ENCODE peak calls at places on chromosome 9, in six cellular contexts. R, F, V, P, B and D are unnamed samples.

GRCh38 chr9:114117996-114118830 is 19.1 kb upstream of the KIF12 start:
- DNase-seq in R (no peak), F (no peak), V (no peak), P (no peak), B (no peak), D (peak; percentile 48)

GRCh38 chr9:129898205-129898604 is 62.9 kb downstream of the USP20 start:
- DNase-seq in R (peak; percentile 33), F (no peak), V (no peak), P (peak; percentile 39), B (peak; percentile 44), D (no peak)

GRCh38 chr9:69572611-69573010 is 99.6 kb downstream of the APBA1 start:
- DNase-seq in R (no peak), F (no peak), V (no peak), P (peak; percentile 75), B (no peak), D (no peak)

GRCh38 chr9:113609562-113610318 is 146.2 kb downstream of the RGS3 start:
- DNase-seq in R (peak; percentile 62), F (no peak), V (no peak), P (no peak), B (peak; percentile 81), D (peak; percentile 56)

GRCh38 chr9:88143179-88143578 is 4.9 kb upstream of the SPATA31C2 start:
- DNase-seq in R (no peak), F (no peak), V (no peak), P (no peak), B (no peak), D (no peak)

GRCh38 chr9:69019808-69020207 is 5.9 kb upstream of the PRKACG start:
- DNase-seq in R (no peak), F (no peak), V (peak; percentile 10), P (no peak), B (no peak), D (no peak)

GRCh38 chr9:35696520-35697215 is 6.9 kb upstream of the TPM2 start:
- DNase-seq in R (peak; percentile 38), F (peak; percentile 84), V (peak; percentile 51), P (peak; percentile 66), B (peak; percentile 89), D (peak; percentile 74)

GRCh38 chr9:95726756-95727155 is 148.7 kb upstream of the ERCC6L2 start:
- DNase-seq in R (peak; percentile 36), F (no peak), V (peak; percentile 29), P (peak; percentile 66), B (peak; percentile 74), D (peak; percentile 63)

GRCh38 chr9:31671011-31671410 is 713.4 kb upstream of the ACO1 start:
- DNase-seq in R (no peak), F (no peak), V (no peak), P (no peak), B (no peak), D (no peak)

GRCh38 chr9:4796988-4797956 is 4.5 kb downstream of the RCL1 start:
- DNase-seq in R (peak; percentile 32), F (no peak), V (peak; percentile 42), P (peak; percentile 71), B (peak; percentile 85), D (peak; percentile 32)

GRCh38 chr9:20984471-20984870 is 47.0 kb downstream of the HACD4 start:
- DNase-seq in R (no peak), F (no peak), V (no peak), P (peak; percentile 25), B (no peak), D (no peak)

GRCh38 chr9:17882801-17883200 is 303.9 kb downstream of the SH3GL2 start:
- DNase-seq in R (no peak), F (no peak), V (no peak), P (no peak), B (no peak), D (no peak)

GRCh38 chr9:91946825-91947224 is 3.2 kb downstream of the ROR2 start:
- DNase-seq in R (no peak), F (no peak), V (no peak), P (peak; percentile 23), B (no peak), D (no peak)

GRCh38 chr9:88993327-88993726 is 2.1 kb downstream of the S1PR3 start:
- DNase-seq in R (peak; percentile 57), F (no peak), V (no peak), P (no peak), B (no peak), D (peak; percentile 53)

GRCh38 chr9:89926691-89927220 is 321.9 kb downstream of the GADD45G start:
- DNase-seq in R (no peak), F (no peak), V (no peak), P (no peak), B (no peak), D (peak; percentile 51)

GRCh38 chr9:132383462-132383883 is 23.2 kb downstream of the TTF1 start:
- DNase-seq in R (no peak), F (no peak), V (no peak), P (no peak), B (no peak), D (no peak)

GRCh38 chr9:114902773-114903589 is 27.4 kb downstream of the TNFSF8 start:
- DNase-seq in R (peak; percentile 25), F (no peak), V (peak; percentile 82), P (peak; percentile 50), B (no peak), D (no peak)

GRCh38 chr9:112348993-112349333 is 15.5 kb upstream of the PTBP3 start:
- DNase-seq in R (no peak), F (no peak), V (no peak), P (peak; percentile 8), B (peak; percentile 17), D (no peak)
- H3K4me3 ChIP-seq in R (peak overlapping the region; percentile 66), F (no peak overlapping the region), V (peak overlapping the region; percentile 49), P (peak overlapping the region; percentile 80), B (peak overlapping the region; percentile 36), D (no peak overlapping the region)

DNA sequence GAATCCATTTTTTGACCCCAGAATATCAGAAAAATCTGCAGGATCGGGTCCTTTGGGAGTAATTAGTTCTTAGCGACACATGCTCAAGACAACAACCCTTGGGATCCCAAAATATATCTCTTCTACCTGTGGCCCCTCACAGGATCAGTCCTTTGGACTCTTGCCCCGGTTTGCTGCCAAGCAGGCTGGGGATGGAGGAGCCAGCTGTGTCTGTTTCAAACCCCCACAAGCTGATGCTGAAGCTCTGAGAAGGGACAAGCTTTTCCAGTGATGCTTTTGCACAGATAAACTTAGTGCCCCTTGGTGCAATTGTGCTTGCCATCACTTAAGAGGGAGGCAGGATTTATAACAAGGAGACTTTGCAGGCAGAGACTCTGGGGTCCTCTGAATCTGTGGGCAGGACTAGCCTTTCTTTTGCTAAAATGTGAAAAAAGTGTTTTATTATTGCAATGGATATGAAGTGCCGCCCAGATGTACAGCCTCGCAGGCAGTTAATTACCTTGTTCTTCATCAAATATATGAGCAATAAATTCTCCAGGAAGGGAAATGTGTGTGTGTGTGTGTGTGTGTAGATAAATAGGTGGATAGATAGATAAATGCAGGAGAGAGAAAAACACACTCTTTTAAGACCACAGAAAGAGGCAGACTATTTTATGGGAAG is 9.6 kb upstream of the LHX2 start:
- DNase-seq in R (no peak), F (no peak), V (no peak), P (no peak), B (no peak), D (no peak)
- H4K20me1 ChIP-seq in R (no peaks in the 10 kb centered on the region), F (peaks cover 40% of the 10 kb centered on the region), V (no peaks in the 10 kb centered on the region), P (no peaks in the 10 kb centered on the region), B (peaks cover 53% of the 10 kb centered on the region), D (no peaks in the 10 kb centered on the region)

DNA sequence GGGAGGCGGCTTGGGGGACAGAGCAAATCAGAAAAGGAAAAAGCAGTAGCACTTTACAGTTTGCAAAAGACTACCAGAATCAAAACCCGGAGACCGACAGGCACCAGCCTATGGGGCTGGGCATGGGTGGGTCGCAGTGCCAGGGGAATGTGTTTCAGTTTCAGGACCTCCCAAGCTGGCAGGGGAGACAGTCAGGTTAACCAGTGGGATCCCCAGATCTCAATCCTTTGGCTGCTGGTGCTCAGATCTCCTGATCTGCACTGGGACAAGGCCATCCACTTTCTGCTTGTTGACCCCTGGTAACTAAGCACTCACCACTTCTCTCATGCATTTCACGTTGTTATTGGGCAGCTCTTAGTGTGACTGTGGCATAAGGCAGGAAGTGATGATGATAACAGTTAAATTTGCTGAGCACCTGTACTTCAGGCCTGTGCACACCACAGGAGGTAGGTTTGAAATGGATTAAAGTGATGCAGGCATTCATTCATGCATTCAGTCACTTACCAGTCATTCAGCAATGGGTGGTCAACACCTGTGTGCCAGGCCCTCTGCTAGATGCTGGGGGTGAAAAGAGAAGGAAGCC is 42.2 kb upstream of the STXBP1 start:
- DNase-seq in R (peak; percentile 60), F (no peak), V (peak; percentile 84), P (peak; percentile 50), B (no peak), D (no peak)
- H3K4me1 ChIP-seq in R (peaks cover 36% of the 10 kb centered on the region), F (peaks cover 15% of the 10 kb centered on the region), V (peaks cover 14% of the 10 kb centered on the region), P (peaks cover 51% of the 10 kb centered on the region), B (peaks cover 27% of the 10 kb centered on the region), D (peaks cover 53% of the 10 kb centered on the region)

GRCh38 chr9:81069038-81069795 is 620.1 kb downstream of the TLE1 start:
- DNase-seq in R (no peak), F (no peak), V (no peak), P (no peak), B (no peak), D (no peak)
- H3K4me3 ChIP-seq in R (no peak overlapping the region), F (no peak overlapping the region), V (no peak overlapping the region), P (no peak overlapping the region), B (no peak overlapping the region), D (no peak overlapping the region)

GRCh38 chr9:136543280-136543679 is 2.6 kb downstream of the NOTCH1 start:
- DNase-seq in R (no peak), F (no peak), V (no peak), P (no peak), B (no peak), D (no peak)
- H4K20me1 ChIP-seq in R (no peaks in the 10 kb centered on the region), F (peaks cover 44% of the 10 kb centered on the region), V (peaks cover 3% of the 10 kb centered on the region), P (no peaks in the 10 kb centered on the region), B (peaks cover 25% of the 10 kb centered on the region), D (peaks cover 18% of the 10 kb centered on the region)